ENCODE peak calls at places on chromosomes 4 and X, in nine cellular contexts. One of them, this sample, is unnamed.

GRCh38 chrX:148784137-148784536 is 283.7 kb downstream of the AFF2 start:
- DNase-seq in endothelial cell of umbilical vein: no peak
- DNase-seq in A549: no peak
- DNase-seq in lower leg skin: no peak
- DNase-seq in HepG2: no peak
- DNase-seq in thyroid gland: no peak
- DNase-seq in H54: no peak
- DNase-seq in tibial nerve: no peak
- DNase-seq in NB4: no peak
- DNase-seq in this sample: no peak

GRCh38 chrX:31715675-31716074 is 643.8 kb upstream of the FTHL17 start:
- DNase-seq in endothelial cell of umbilical vein: no peak
- DNase-seq in A549: peak; percentile 0
- DNase-seq in lower leg skin: no peak
- DNase-seq in HepG2: no peak
- DNase-seq in thyroid gland: no peak
- DNase-seq in H54: no peak
- DNase-seq in tibial nerve: no peak
- DNase-seq in NB4: no peak
- DNase-seq in this sample: no peak

GRCh38 chrX:151981129-151981528 is 6.7 kb upstream of the GABRE start:
- DNase-seq in endothelial cell of umbilical vein: no peak
- DNase-seq in A549: no peak
- DNase-seq in lower leg skin: no peak
- DNase-seq in HepG2: no peak
- DNase-seq in thyroid gland: no peak
- DNase-seq in H54: no peak
- DNase-seq in tibial nerve: no peak
- DNase-seq in NB4: no peak
- DNase-seq in this sample: no peak

GRCh38 chrX:19678941-19679340 is 163.6 kb upstream of the MAP3K15 start:
- DNase-seq in endothelial cell of umbilical vein: no peak
- DNase-seq in A549: no peak
- DNase-seq in lower leg skin: no peak
- DNase-seq in HepG2: no peak
- DNase-seq in thyroid gland: no peak
- DNase-seq in H54: no peak
- DNase-seq in tibial nerve: no peak
- DNase-seq in NB4: no peak
- DNase-seq in this sample: no peak

GRCh38 chrX:95728446-95728845 is 956.2 kb upstream of the DIAPH2 start:
- DNase-seq in endothelial cell of umbilical vein: no peak
- DNase-seq in A549: no peak
- DNase-seq in lower leg skin: no peak
- DNase-seq in HepG2: no peak
- DNase-seq in thyroid gland: no peak
- DNase-seq in H54: no peak
- DNase-seq in tibial nerve: no peak
- DNase-seq in NB4: no peak
- DNase-seq in this sample: no peak

GRCh38 chrX:108090474-108091265 is 672 bp downstream of the PSMD10 start:
- DNase-seq in endothelial cell of umbilical vein: peak; percentile 39
- DNase-seq in A549: peak; percentile 56
- DNase-seq in lower leg skin: no peak
- DNase-seq in HepG2: peak; percentile 13
- DNase-seq in thyroid gland: no peak
- DNase-seq in H54: no peak
- DNase-seq in tibial nerve: no peak
- DNase-seq in NB4: peak; percentile 22
- DNase-seq in this sample: no peak

GRCh38 chr4:112127736-112128322 is 17.4 kb upstream of the FAM241A start:
- DNase-seq in endothelial cell of umbilical vein: peak; percentile 39
- DNase-seq in A549: no peak
- DNase-seq in lower leg skin: no peak
- DNase-seq in HepG2: no peak
- DNase-seq in thyroid gland: no peak
- DNase-seq in H54: no peak
- DNase-seq in tibial nerve: no peak
- DNase-seq in NB4: no peak
- DNase-seq in this sample: no peak

GRCh38 chrX:22758807-22759481 is 240.8 kb upstream of the DDX53 start:
- DNase-seq in endothelial cell of umbilical vein: no peak
- DNase-seq in A549: no peak
- DNase-seq in lower leg skin: no peak
- DNase-seq in HepG2: no peak
- DNase-seq in thyroid gland: no peak
- DNase-seq in H54: no peak
- DNase-seq in tibial nerve: no peak
- DNase-seq in NB4: no peak
- DNase-seq in this sample: no peak

GRCh38 chr4:17366496-17366895 is 145.4 kb downstream of the QDPR start:
- DNase-seq in endothelial cell of umbilical vein: no peak
- DNase-seq in A549: no peak
- DNase-seq in lower leg skin: no peak
- DNase-seq in HepG2: no peak
- DNase-seq in thyroid gland: no peak
- DNase-seq in H54: no peak
- DNase-seq in tibial nerve: no peak
- DNase-seq in NB4: no peak
- DNase-seq in this sample: no peak

DNA sequence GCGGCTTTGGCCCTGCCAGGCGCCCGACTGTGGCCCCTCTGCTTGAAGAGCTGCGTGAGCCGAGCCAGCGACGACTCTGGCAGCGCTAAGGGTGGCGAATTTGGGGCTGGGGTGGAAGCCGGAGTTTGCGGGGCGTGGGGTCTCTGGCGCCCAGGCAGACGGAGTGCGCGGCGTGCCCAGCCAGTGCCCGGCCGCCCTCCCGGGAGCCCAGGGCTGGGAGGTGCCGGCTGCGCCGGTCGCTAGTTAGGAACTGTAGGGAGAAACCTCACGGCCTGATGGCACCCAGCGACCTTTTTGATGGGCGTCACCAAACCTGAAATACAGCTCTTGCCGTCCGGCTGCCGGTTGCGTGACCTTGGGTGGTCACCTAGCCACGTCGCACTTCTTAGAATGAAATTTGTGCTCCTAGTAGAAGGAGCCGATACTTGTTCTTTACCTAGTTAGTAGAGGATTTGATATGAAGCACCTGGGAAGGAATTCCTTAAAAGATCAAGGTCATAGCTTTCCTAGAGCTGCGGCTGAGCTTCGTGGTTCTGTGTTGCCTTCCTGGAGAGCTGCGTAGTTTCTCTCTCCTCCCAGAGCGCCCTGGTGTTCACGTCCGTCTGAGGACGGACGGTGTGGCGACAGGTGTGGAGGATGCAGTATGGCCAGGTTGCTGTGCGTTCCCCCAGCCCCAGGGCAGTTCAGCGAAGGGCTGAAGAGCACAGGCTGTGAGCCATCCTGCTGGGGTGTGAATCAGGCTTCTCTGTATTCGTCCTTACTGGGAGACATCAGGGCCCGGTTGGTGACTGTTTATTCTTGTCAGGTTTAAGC is 680 bp downstream of the MAEA start:
- DNase-seq in endothelial cell of umbilical vein: peak; percentile 23
- DNase-seq in A549: no peak
- DNase-seq in lower leg skin: no peak
- DNase-seq in HepG2: no peak
- DNase-seq in thyroid gland: peak; percentile 50
- DNase-seq in H54: no peak
- DNase-seq in tibial nerve: no peak
- DNase-seq in NB4: peak; percentile 51
- DNase-seq in this sample: no peak
- TF ChIP-seq POLR2A in endothelial cell of umbilical vein: no peak
- TF ChIP-seq POLR2A in A549: no peak
- TF ChIP-seq POLR2A in lower leg skin: no peak
- TF ChIP-seq POLR2A in HepG2: peak; percentile 54
- TF ChIP-seq POLR2A in thyroid gland: no peak
- TF ChIP-seq POLR2A in H54: no peak
- TF ChIP-seq POLR2A in tibial nerve: no peak
- TF ChIP-seq POLR2A in NB4: no peak
- TF ChIP-seq POLR2A in this sample: no peak

GRCh38 chr4:7607156-7607910 is 172.6 kb upstream of the PSAPL1 start:
- DNase-seq in endothelial cell of umbilical vein: no peak
- DNase-seq in A549: no peak
- DNase-seq in lower leg skin: no peak
- DNase-seq in HepG2: no peak
- DNase-seq in thyroid gland: no peak
- DNase-seq in H54: no peak
- DNase-seq in tibial nerve: peak; percentile 26
- DNase-seq in NB4: no peak
- DNase-seq in this sample: no peak

GRCh38 chr4:7610841-7611240 is 176.1 kb upstream of the PSAPL1 start:
- DNase-seq in endothelial cell of umbilical vein: no peak
- DNase-seq in A549: no peak
- DNase-seq in lower leg skin: no peak
- DNase-seq in HepG2: no peak
- DNase-seq in thyroid gland: no peak
- DNase-seq in H54: no peak
- DNase-seq in tibial nerve: no peak
- DNase-seq in NB4: no peak
- DNase-seq in this sample: no peak

GRCh38 chr4:7610062-7610670 is 175.4 kb upstream of the PSAPL1 start:
- DNase-seq in endothelial cell of umbilical vein: no peak
- DNase-seq in A549: no peak
- DNase-seq in lower leg skin: no peak
- DNase-seq in HepG2: no peak
- DNase-seq in thyroid gland: no peak
- DNase-seq in H54: no peak
- DNase-seq in tibial nerve: no peak
- DNase-seq in NB4: no peak
- DNase-seq in this sample: no peak

GRCh38 chr4:7612311-7612710 is 177.6 kb upstream of the PSAPL1 start:
- DNase-seq in endothelial cell of umbilical vein: no peak
- DNase-seq in A549: no peak
- DNase-seq in lower leg skin: no peak
- DNase-seq in HepG2: no peak
- DNase-seq in thyroid gland: no peak
- DNase-seq in H54: no peak
- DNase-seq in tibial nerve: no peak
- DNase-seq in NB4: no peak
- DNase-seq in this sample: no peak

DNA sequence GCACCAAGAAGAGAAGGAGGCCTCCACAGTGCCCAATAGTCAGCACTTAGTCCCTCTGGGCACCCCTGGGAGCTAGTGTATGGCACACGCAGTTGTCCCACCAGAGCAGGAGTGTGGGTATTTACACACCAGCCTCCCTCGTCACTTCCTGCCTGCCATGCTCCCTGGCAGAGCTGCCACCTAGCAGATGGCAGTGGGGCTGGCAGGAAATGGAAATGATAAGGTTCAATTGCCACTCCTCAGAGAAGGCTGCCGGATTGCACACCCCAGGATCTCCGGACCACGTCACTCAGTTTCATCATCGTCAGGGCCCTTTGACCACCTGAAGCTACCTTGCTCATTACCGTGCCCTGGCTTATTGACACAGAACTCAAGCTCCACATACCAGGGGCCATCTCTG is 173.3 kb upstream of the PSAPL1 start:
- DNase-seq in endothelial cell of umbilical vein: no peak
- DNase-seq in A549: no peak
- DNase-seq in lower leg skin: no peak
- DNase-seq in HepG2: peak; percentile 13
- DNase-seq in thyroid gland: no peak
- DNase-seq in H54: no peak
- DNase-seq in tibial nerve: no peak
- DNase-seq in NB4: no peak
- DNase-seq in this sample: no peak
- TF ChIP-seq POLR2A in endothelial cell of umbilical vein: no peak
- TF ChIP-seq POLR2A in A549: no peak
- TF ChIP-seq POLR2A in lower leg skin: no peak
- TF ChIP-seq POLR2A in HepG2: no peak
- TF ChIP-seq POLR2A in thyroid gland: no peak
- TF ChIP-seq POLR2A in H54: no peak
- TF ChIP-seq POLR2A in tibial nerve: no peak
- TF ChIP-seq POLR2A in NB4: no peak
- TF ChIP-seq POLR2A in this sample: no peak

DNA sequence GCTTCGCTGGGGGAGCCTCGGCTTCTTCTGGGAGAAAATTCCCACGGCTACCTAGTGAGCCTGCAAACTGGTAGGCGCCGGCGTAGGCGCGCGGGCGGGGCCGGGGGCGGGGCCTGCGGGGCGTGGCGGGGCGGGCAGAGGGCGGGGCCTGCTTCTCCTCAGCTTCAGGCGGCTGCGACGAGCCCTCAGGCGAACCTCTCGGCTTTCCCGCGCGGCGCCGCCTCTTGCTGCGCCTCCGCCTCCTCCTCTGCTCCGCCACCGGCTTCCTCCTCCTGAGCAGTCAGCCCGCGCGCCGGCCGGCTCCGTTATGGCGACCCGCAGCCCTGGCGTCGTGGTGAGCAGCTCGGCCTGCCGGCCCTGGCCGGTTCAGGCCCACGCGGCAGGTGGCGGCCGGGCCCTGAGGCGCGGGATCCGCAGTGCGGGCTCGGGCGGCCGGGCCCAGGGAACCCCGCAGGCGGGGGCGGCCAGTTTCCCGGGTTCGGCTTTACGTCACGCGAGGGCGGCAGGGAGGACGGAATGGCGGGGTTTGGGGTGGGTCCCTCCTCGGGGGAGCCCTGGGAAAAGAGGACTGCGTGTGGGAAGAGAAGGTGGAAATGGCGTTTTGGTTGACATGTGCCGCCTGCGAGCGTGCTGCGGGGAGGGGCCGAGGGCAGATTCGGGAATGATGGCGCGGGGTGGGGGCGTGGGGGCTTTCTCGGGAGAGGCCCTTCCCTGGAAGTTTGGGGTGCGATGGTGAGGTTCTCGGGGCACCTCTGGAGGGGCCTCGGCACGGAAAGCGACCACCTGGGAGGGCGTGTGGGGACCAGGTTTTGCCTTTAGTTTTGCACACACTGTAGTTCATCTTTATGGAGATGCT is at the start of gene HPRT1:
- DNase-seq in endothelial cell of umbilical vein: peak; percentile 78
- DNase-seq in A549: peak; percentile 42
- DNase-seq in lower leg skin: peak; percentile 57
- DNase-seq in HepG2: peak; percentile 35
- DNase-seq in thyroid gland: peak; percentile 78
- DNase-seq in H54: peak; percentile 68
- DNase-seq in tibial nerve: peak; percentile 54
- DNase-seq in NB4: peak; percentile 86
- DNase-seq in this sample: peak; percentile 61
- TF ChIP-seq POLR2A in endothelial cell of umbilical vein: peak; percentile 65
- TF ChIP-seq POLR2A in A549: peak; percentile 36
- TF ChIP-seq POLR2A in lower leg skin: no peak
- TF ChIP-seq POLR2A in HepG2: no peak
- TF ChIP-seq POLR2A in thyroid gland: peak; percentile 63
- TF ChIP-seq POLR2A in H54: peak; percentile 50
- TF ChIP-seq POLR2A in tibial nerve: peak; percentile 28
- TF ChIP-seq POLR2A in NB4: peak; percentile 62
- TF ChIP-seq POLR2A in this sample: no peak

DNA sequence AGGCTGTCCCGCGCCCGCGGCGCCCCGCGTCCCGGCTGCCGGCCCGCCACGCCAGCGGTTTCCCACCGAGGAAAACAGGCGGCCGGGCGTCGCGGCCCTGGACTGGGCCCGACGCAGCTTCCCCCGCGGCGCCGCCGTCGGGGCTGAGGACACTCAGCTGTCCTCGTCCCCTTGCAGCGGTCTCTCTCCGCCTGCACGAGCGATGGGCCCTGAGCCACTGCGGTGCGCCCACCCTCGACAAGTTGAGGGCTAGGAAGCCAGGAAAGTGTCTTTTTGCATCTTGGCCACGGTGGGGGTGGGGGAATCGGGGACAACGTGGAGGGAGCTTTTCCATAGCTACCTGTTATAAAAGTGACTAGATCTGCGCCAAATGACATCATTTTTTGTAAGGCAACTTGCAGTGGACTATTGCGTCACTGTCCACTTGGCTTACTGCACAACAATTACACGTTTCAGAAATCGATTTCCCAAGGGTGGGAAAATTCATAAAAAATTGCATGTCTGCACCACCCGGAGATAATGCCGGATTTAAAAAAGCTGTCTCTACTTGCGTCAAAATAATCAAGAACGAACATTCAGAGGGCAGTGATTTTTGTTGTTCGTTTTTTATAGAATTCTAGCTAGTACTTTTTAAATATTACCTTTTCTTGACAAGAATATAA is 1.1 kb downstream of the KLHL15 start:
- DNase-seq in endothelial cell of umbilical vein: peak; percentile 51
- DNase-seq in A549: peak; percentile 33
- DNase-seq in lower leg skin: peak; percentile 15
- DNase-seq in HepG2: no peak
- DNase-seq in thyroid gland: no peak
- DNase-seq in H54: no peak
- DNase-seq in tibial nerve: peak; percentile 14
- DNase-seq in NB4: peak; percentile 60
- DNase-seq in this sample: peak; percentile 51
- TF ChIP-seq POLR2A in endothelial cell of umbilical vein: no peak
- TF ChIP-seq POLR2A in A549: no peak
- TF ChIP-seq POLR2A in lower leg skin: no peak
- TF ChIP-seq POLR2A in HepG2: no peak
- TF ChIP-seq POLR2A in thyroid gland: peak; percentile 29
- TF ChIP-seq POLR2A in H54: no peak
- TF ChIP-seq POLR2A in tibial nerve: no peak
- TF ChIP-seq POLR2A in NB4: no peak
- TF ChIP-seq POLR2A in this sample: no peak